ENCODE peak calls at places on chromosome 13, in five cellular contexts. N is T-helper 1 cell, C is BJ, S is endodermal cell, D is left cardiac atrium. M is an unnamed sample.

GRCh38 chr13:26401578-26402021 is 147.7 kb downstream of the CDK8 start:
- DNase-seq in N (no peak), C (no peak), S (no peak), D (no peak), M (no peak)

GRCh38 chr13:113448545-113448884 is 4.8 kb downstream of the ADPRHL1 start:
- DNase-seq in N (no peak), C (no peak), S (peak), D (peak), M (peak)

GRCh38 chr13:78604782-78605611 is 1.6 kb upstream of the POU4F1 start:
- DNase-seq in N (no peak), C (no peak), S (peak), D (no peak), M (no peak)

GRCh38 chr13:49098198-49098597 is 121.9 kb upstream of the MLNR start:
- DNase-seq in N (no peak), C (peak), S (no peak), D (no peak), M (no peak)

GRCh38 chr13:30364133-30364532 is 56.8 kb upstream of the KATNAL1 start:
- DNase-seq in N (no peak), C (no peak), S (no peak), D (no peak), M (no peak)

GRCh38 chr13:83980322-83980721 is 98.0 kb upstream of the SLITRK1 start:
- DNase-seq in N (no peak), C (no peak), S (no peak), D (no peak), M (no peak)

GRCh38 chr13:111612918-111613317 is 292.5 kb downstream of the TEX29 start:
- DNase-seq in N (no peak), C (no peak), S (no peak), D (no peak), M (no peak)

GRCh38 chr13:62747629-62748028 is 1332.0 kb upstream of the PCDH20 start:
- DNase-seq in N (no peak), C (peak), S (no peak), D (no peak), M (no peak)

GRCh38 chr13:112781287-112781686 is 91.4 kb downstream of the ATP11A start:
- DNase-seq in N (no peak), C (no peak), S (no peak), D (no peak), M (no peak)

GRCh38 chr13:73063166-73063565 is 4.4 kb downstream of the KLF5 start:
- DNase-seq in N (no peak), C (no peak), S (no peak), D (no peak), M (no peak)

M was measured in posterior vena cava.